ENCODE peak calls at places on chromosomes 4 and X, in ten cellular contexts. One of them, this sample, is unnamed.

GRCh38 chrX:56802428-56802827 is 73.4 kb downstream of the NBDY start:
- DNase-seq in sigmoid colon: no peak
- DNase-seq in GM12878: no peak
- DNase-seq in ovary: no peak
- DNase-seq in esophagus muscularis mucosa: no peak
- DNase-seq in suprapubic skin: no peak
- DNase-seq in HepG2: no peak
- DNase-seq in K562: no peak
- DNase-seq in A549: no peak
- DNase-seq in tibial nerve: no peak
- DNase-seq in this sample: no peak

GRCh38 chrX:136781180-136781797 is 557 bp upstream of the ARHGEF6 start:
- DNase-seq in sigmoid colon: no peak
- DNase-seq in HepG2: no peak
- DNase-seq in A549: no peak
- DNase-seq in esophagus muscularis mucosa: no peak
- DNase-seq in ovary: no peak
- DNase-seq in suprapubic skin: no peak
- DNase-seq in GM12878: no peak
- DNase-seq in tibial nerve: no peak
- DNase-seq in K562: no peak
- DNase-seq in this sample: no peak

GRCh38 chr4:1200425-1201035 is 28.1 kb upstream of the SPON2 start:
- DNase-seq in GM12878: no peak
- DNase-seq in K562: peak
- DNase-seq in esophagus muscularis mucosa: peak
- DNase-seq in ovary: peak
- DNase-seq in HepG2: no peak
- DNase-seq in A549: no peak
- DNase-seq in tibial nerve: peak
- DNase-seq in sigmoid colon: peak
- DNase-seq in suprapubic skin: peak
- DNase-seq in this sample: peak

GRCh38 chr4:47486306-47486705 is 1.2 kb downstream of the ATP10D start:
- DNase-seq in sigmoid colon: no peak
- DNase-seq in tibial nerve: no peak
- DNase-seq in suprapubic skin: no peak
- DNase-seq in A549: no peak
- DNase-seq in HepG2: no peak
- DNase-seq in K562: no peak
- DNase-seq in GM12878: no peak
- DNase-seq in esophagus muscularis mucosa: no peak
- DNase-seq in ovary: no peak
- DNase-seq in this sample: no peak

GRCh38 chrX:68286980-68287379 is 146.3 kb downstream of the OPHN1 start:
- DNase-seq in tibial nerve: no peak
- DNase-seq in K562: no peak
- DNase-seq in HepG2: no peak
- DNase-seq in suprapubic skin: no peak
- DNase-seq in GM12878: no peak
- DNase-seq in A549: no peak
- DNase-seq in ovary: no peak
- DNase-seq in sigmoid colon: no peak
- DNase-seq in esophagus muscularis mucosa: no peak
- DNase-seq in this sample: no peak

GRCh38 chr4:121034010-121034409 is 38.3 kb downstream of the NDNF start:
- DNase-seq in tibial nerve: no peak
- DNase-seq in sigmoid colon: no peak
- DNase-seq in ovary: no peak
- DNase-seq in K562: no peak
- DNase-seq in esophagus muscularis mucosa: no peak
- DNase-seq in GM12878: no peak
- DNase-seq in HepG2: no peak
- DNase-seq in A549: no peak
- DNase-seq in suprapubic skin: no peak
- DNase-seq in this sample: no peak

GRCh38 chr4:141020801-141021261 is 112.4 kb downstream of the RNF150 start:
- DNase-seq in ovary: no peak
- DNase-seq in K562: no peak
- DNase-seq in A549: no peak
- DNase-seq in esophagus muscularis mucosa: no peak
- DNase-seq in tibial nerve: no peak
- DNase-seq in sigmoid colon: no peak
- DNase-seq in HepG2: no peak
- DNase-seq in GM12878: no peak
- DNase-seq in suprapubic skin: no peak
- DNase-seq in this sample: no peak

GRCh38 chr4:146981651-146982050 is 36.0 kb upstream of the TTC29 start:
- DNase-seq in tibial nerve: no peak
- DNase-seq in GM12878: no peak
- DNase-seq in esophagus muscularis mucosa: no peak
- DNase-seq in HepG2: no peak
- DNase-seq in ovary: peak
- DNase-seq in A549: no peak
- DNase-seq in suprapubic skin: no peak
- DNase-seq in K562: no peak
- DNase-seq in sigmoid colon: no peak
- DNase-seq in this sample: no peak

GRCh38 chrX:106247162-106247561 is 79.1 kb downstream of the PWWP3B start:
- DNase-seq in sigmoid colon: no peak
- DNase-seq in HepG2: no peak
- DNase-seq in K562: no peak
- DNase-seq in ovary: no peak
- DNase-seq in suprapubic skin: no peak
- DNase-seq in A549: no peak
- DNase-seq in esophagus muscularis mucosa: no peak
- DNase-seq in tibial nerve: no peak
- DNase-seq in GM12878: no peak
- DNase-seq in this sample: no peak

GRCh38 chr4:157043131-157043530 is 32.8 kb upstream of the GLRB start:
- DNase-seq in ovary: no peak
- DNase-seq in K562: no peak
- DNase-seq in sigmoid colon: no peak
- DNase-seq in esophagus muscularis mucosa: no peak
- DNase-seq in HepG2: peak
- DNase-seq in tibial nerve: no peak
- DNase-seq in A549: no peak
- DNase-seq in suprapubic skin: no peak
- DNase-seq in GM12878: no peak
- DNase-seq in this sample: no peak

GRCh38 chr4:22514001-22514400 is 1.9 kb downstream of the ADGRA3 start:
- DNase-seq in ovary: no peak
- DNase-seq in HepG2: peak
- DNase-seq in sigmoid colon: no peak
- DNase-seq in K562: no peak
- DNase-seq in esophagus muscularis mucosa: no peak
- DNase-seq in suprapubic skin: no peak
- DNase-seq in tibial nerve: no peak
- DNase-seq in GM12878: no peak
- DNase-seq in A549: peak
- DNase-seq in this sample: no peak

GRCh38 chrX:53255738-53256191 is 25.6 kb downstream of the IQSEC2 start:
- DNase-seq in K562: peak
- DNase-seq in esophagus muscularis mucosa: no peak
- DNase-seq in tibial nerve: no peak
- DNase-seq in HepG2: no peak
- DNase-seq in GM12878: no peak
- DNase-seq in suprapubic skin: no peak
- DNase-seq in A549: no peak
- DNase-seq in sigmoid colon: peak
- DNase-seq in ovary: no peak
- DNase-seq in this sample: no peak

GRCh38 chr4:103272174-103272573 is 74.0 kb upstream of the CENPE start:
- DNase-seq in HepG2: no peak
- DNase-seq in A549: no peak
- DNase-seq in K562: no peak
- DNase-seq in esophagus muscularis mucosa: no peak
- DNase-seq in tibial nerve: no peak
- DNase-seq in suprapubic skin: no peak
- DNase-seq in GM12878: no peak
- DNase-seq in ovary: no peak
- DNase-seq in sigmoid colon: no peak
- DNase-seq in this sample: peak

GRCh38 chr4:168930413-168931196 is 79.5 kb downstream of the CBR4 start:
- DNase-seq in GM12878: no peak
- DNase-seq in HepG2: no peak
- DNase-seq in A549: no peak
- DNase-seq in tibial nerve: no peak
- DNase-seq in K562: no peak
- DNase-seq in suprapubic skin: no peak
- DNase-seq in ovary: no peak
- DNase-seq in sigmoid colon: no peak
- DNase-seq in esophagus muscularis mucosa: no peak
- DNase-seq in this sample: no peak
- TF ChIP-seq EP300 in GM12878: no peak
- TF ChIP-seq EP300 in HepG2: no peak
- TF ChIP-seq EP300 in A549: no peak
- TF ChIP-seq EP300 in tibial nerve: no peak
- TF ChIP-seq EP300 in K562: no peak
- TF ChIP-seq EP300 in suprapubic skin: no peak
- TF ChIP-seq EP300 in ovary: no peak
- TF ChIP-seq EP300 in sigmoid colon: no peak
- TF ChIP-seq EP300 in esophagus muscularis mucosa: no peak
- TF ChIP-seq EP300 in this sample: no peak

GRCh38 chrX:47189906-47190305 is 3.7 kb upstream of the UBA1 start:
- DNase-seq in A549: no peak
- DNase-seq in suprapubic skin: no peak
- DNase-seq in HepG2: no peak
- DNase-seq in GM12878: no peak
- DNase-seq in sigmoid colon: no peak
- DNase-seq in ovary: no peak
- DNase-seq in esophagus muscularis mucosa: no peak
- DNase-seq in tibial nerve: no peak
- DNase-seq in K562: no peak
- DNase-seq in this sample: no peak

GRCh38 chrX:47191331-47191730 is 2.3 kb upstream of the UBA1 start:
- DNase-seq in HepG2: no peak
- DNase-seq in sigmoid colon: no peak
- DNase-seq in K562: peak
- DNase-seq in ovary: no peak
- DNase-seq in suprapubic skin: no peak
- DNase-seq in esophagus muscularis mucosa: no peak
- DNase-seq in A549: no peak
- DNase-seq in tibial nerve: no peak
- DNase-seq in GM12878: no peak
- DNase-seq in this sample: peak

GRCh38 chrX:47191806-47192401 is 1.7 kb upstream of the UBA1 start:
- DNase-seq in ovary: no peak
- DNase-seq in A549: no peak
- DNase-seq in HepG2: no peak
- DNase-seq in suprapubic skin: no peak
- DNase-seq in sigmoid colon: no peak
- DNase-seq in K562: no peak
- DNase-seq in esophagus muscularis mucosa: no peak
- DNase-seq in GM12878: no peak
- DNase-seq in tibial nerve: no peak
- DNase-seq in this sample: no peak

GRCh38 chrX:47193475-47194241 is at the start of gene UBA1:
- DNase-seq in esophagus muscularis mucosa: peak
- DNase-seq in ovary: peak
- DNase-seq in sigmoid colon: peak
- DNase-seq in suprapubic skin: peak
- DNase-seq in A549: peak
- DNase-seq in K562: peak
- DNase-seq in HepG2: peak
- DNase-seq in tibial nerve: peak
- DNase-seq in GM12878: peak
- DNase-seq in this sample: peak

GRCh38 chrX:47190445-47191269 is 3.0 kb upstream of the UBA1 start:
- DNase-seq in K562: peak
- DNase-seq in esophagus muscularis mucosa: peak
- DNase-seq in A549: peak
- DNase-seq in tibial nerve: peak
- DNase-seq in ovary: peak
- DNase-seq in sigmoid colon: peak
- DNase-seq in suprapubic skin: peak
- DNase-seq in HepG2: peak
- DNase-seq in GM12878: peak
- DNase-seq in this sample: peak
- TF ChIP-seq POLR2A in K562: peak
- TF ChIP-seq POLR2A in esophagus muscularis mucosa: no peak
- TF ChIP-seq POLR2A in A549: peak
- TF ChIP-seq POLR2A in tibial nerve: peak
- TF ChIP-seq POLR2A in ovary: no peak
- TF ChIP-seq POLR2A in sigmoid colon: no peak
- TF ChIP-seq POLR2A in suprapubic skin: no peak
- TF ChIP-seq POLR2A in HepG2: peak
- TF ChIP-seq POLR2A in GM12878: peak
- TF ChIP-seq POLR2A in this sample: no peak

GRCh38 chr4:81919238-81919637 is 447.5 kb upstream of the RASGEF1B start:
- DNase-seq in sigmoid colon: no peak
- DNase-seq in esophagus muscularis mucosa: no peak
- DNase-seq in GM12878: no peak
- DNase-seq in HepG2: peak
- DNase-seq in K562: peak
- DNase-seq in A549: peak
- DNase-seq in tibial nerve: no peak
- DNase-seq in suprapubic skin: no peak
- DNase-seq in ovary: no peak
- DNase-seq in this sample: no peak

GRCh38 chr4:81923140-81923539 is 450.7 kb downstream of the HNRNPD start:
- DNase-seq in ovary: no peak
- DNase-seq in suprapubic skin: no peak
- DNase-seq in esophagus muscularis mucosa: no peak
- DNase-seq in K562: no peak
- DNase-seq in HepG2: no peak
- DNase-seq in sigmoid colon: no peak
- DNase-seq in tibial nerve: no peak
- DNase-seq in GM12878: no peak
- DNase-seq in A549: no peak
- DNase-seq in this sample: no peak

GRCh38 chr4:81922271-81922775 is 450.6 kb upstream of the RASGEF1B start:
- DNase-seq in ovary: no peak
- DNase-seq in A549: no peak
- DNase-seq in tibial nerve: no peak
- DNase-seq in K562: no peak
- DNase-seq in HepG2: no peak
- DNase-seq in GM12878: no peak
- DNase-seq in esophagus muscularis mucosa: no peak
- DNase-seq in sigmoid colon: no peak
- DNase-seq in suprapubic skin: no peak
- DNase-seq in this sample: no peak

GRCh38 chr4:81921757-81922159 is 450.1 kb upstream of the RASGEF1B start:
- DNase-seq in esophagus muscularis mucosa: no peak
- DNase-seq in ovary: no peak
- DNase-seq in K562: no peak
- DNase-seq in A549: no peak
- DNase-seq in suprapubic skin: no peak
- DNase-seq in HepG2: no peak
- DNase-seq in GM12878: no peak
- DNase-seq in tibial nerve: no peak
- DNase-seq in sigmoid colon: no peak
- DNase-seq in this sample: no peak

GRCh38 chr4:81919810-81920209 is 448.1 kb upstream of the RASGEF1B start:
- DNase-seq in GM12878: no peak
- DNase-seq in suprapubic skin: no peak
- DNase-seq in esophagus muscularis mucosa: no peak
- DNase-seq in sigmoid colon: no peak
- DNase-seq in K562: peak
- DNase-seq in HepG2: no peak
- DNase-seq in tibial nerve: no peak
- DNase-seq in ovary: no peak
- DNase-seq in A549: no peak
- DNase-seq in this sample: no peak
- TF ChIP-seq CTCF in GM12878: no peak
- TF ChIP-seq CTCF in suprapubic skin: no peak
- TF ChIP-seq CTCF in esophagus muscularis mucosa: no peak
- TF ChIP-seq CTCF in sigmoid colon: no peak
- TF ChIP-seq CTCF in K562: peak
- TF ChIP-seq CTCF in HepG2: no peak
- TF ChIP-seq CTCF in tibial nerve: no peak
- TF ChIP-seq CTCF in ovary: no peak
- TF ChIP-seq CTCF in A549: no peak
- TF ChIP-seq CTCF in this sample: no peak

GRCh38 chr4:53601251-53601764 is 10.0 kb upstream of the LNX1 start:
- DNase-seq in A549: no peak
- DNase-seq in HepG2: peak
- DNase-seq in GM12878: no peak
- DNase-seq in tibial nerve: peak
- DNase-seq in sigmoid colon: no peak
- DNase-seq in esophagus muscularis mucosa: peak
- DNase-seq in ovary: peak
- DNase-seq in K562: peak
- DNase-seq in suprapubic skin: no peak
- DNase-seq in this sample: no peak
- TF ChIP-seq EP300 in A549: no peak
- TF ChIP-seq EP300 in HepG2: no peak
- TF ChIP-seq EP300 in GM12878: no peak
- TF ChIP-seq EP300 in tibial nerve: no peak
- TF ChIP-seq EP300 in sigmoid colon: no peak
- TF ChIP-seq EP300 in esophagus muscularis mucosa: no peak
- TF ChIP-seq EP300 in ovary: no peak
- TF ChIP-seq EP300 in K562: no peak
- TF ChIP-seq EP300 in suprapubic skin: no peak
- TF ChIP-seq EP300 in this sample: no peak